ENCODE peak calls at places on chromosomes 13 and 19, in nine cellular contexts. J, I, R, M, F, D, W, B and H are unnamed samples.

GRCh38 chr13:97289514-97290298 is 67.6 kb downstream of the MBNL2 start:
- DNase-seq in J (no peak), I (no peak), R (no peak), M (no peak), F (no peak), D (no peak), W (no peak), B (no peak), H (no peak)

GRCh38 chr19:35609881-35610353 is 2.6 kb upstream of the HAUS5 start:
- DNase-seq in J (peak; percentile 42), I (no peak), R (peak; percentile 87), M (peak; percentile 19), F (no peak), D (no peak), W (no peak), B (no peak), H (no peak)

GRCh38 chr19:13154911-13155471 is 4.8 kb downstream of the IER2 start:
- DNase-seq in J (peak; percentile 64), I (peak; percentile 94), R (peak; percentile 84), M (peak; percentile 90), F (peak; percentile 78), D (no peak), W (peak; percentile 64), B (peak; percentile 39), H (peak; percentile 75)

GRCh38 chr13:101536079-101536478 is 83.6 kb downstream of the ITGBL1 start:
- DNase-seq in J (no peak), I (no peak), R (no peak), M (no peak), F (no peak), D (no peak), W (no peak), B (no peak), H (no peak)

GRCh38 chr13:72983085-72983768 is 75.6 kb upstream of the KLF5 start:
- DNase-seq in J (no peak), I (peak; percentile 35), R (no peak), M (no peak), F (no peak), D (no peak), W (no peak), B (no peak), H (peak; percentile 30)

GRCh38 chr19:30226464-30227070 is 145.6 kb upstream of the ZNF536 start:
- DNase-seq in J (no peak), I (no peak), R (no peak), M (no peak), F (no peak), D (peak; percentile 40), W (no peak), B (no peak), H (no peak)

GRCh38 chr19:53865523-53865917 is 2.2 kb upstream of the MYADM start:
- DNase-seq in J (no peak), I (no peak), R (no peak), M (no peak), F (no peak), D (peak; percentile 43), W (no peak), B (no peak), H (peak; percentile 76)

GRCh38 chr13:113192902-113193301 is 15.6 kb downstream of the PCID2 start:
- DNase-seq in J (no peak), I (no peak), R (no peak), M (no peak), F (no peak), D (no peak), W (no peak), B (no peak), H (no peak)

GRCh38 chr13:77571956-77572355 is 36.5 kb downstream of the SCEL start:
- DNase-seq in J (no peak), I (no peak), R (no peak), M (no peak), F (no peak), D (no peak), W (no peak), B (no peak), H (no peak)

GRCh38 chr19:47274891-47275865 is 493 bp downstream of the INAFM1 start:
- DNase-seq in J (peak; percentile 33), I (peak; percentile 53), R (no peak), M (peak; percentile 26), F (no peak), D (no peak), W (no peak), B (no peak), H (no peak)

GRCh38 chr19:21604351-21604926 is 99.0 kb downstream of the ZNF429 start:
- DNase-seq in J (peak; percentile 19), I (no peak), R (peak; percentile 4), M (peak; percentile 10), F (no peak), D (no peak), W (no peak), B (no peak), H (no peak)

GRCh38 chr13:24217601-24218281 is 57.2 kb downstream of the SPATA13 start:
- DNase-seq in J (peak; percentile 42), I (peak; percentile 87), R (peak; percentile 55), M (no peak), F (no peak), D (no peak), W (no peak), B (no peak), H (peak; percentile 72)

GRCh38 chr13:107883561-107884175 is 331.7 kb downstream of the LIG4 start:
- DNase-seq in J (no peak), I (no peak), R (no peak), M (no peak), F (no peak), D (no peak), W (no peak), B (no peak), H (no peak)

GRCh38 chr19:1646149-1646930 is 6.1 kb downstream of the TCF3 start:
- DNase-seq in J (no peak), I (no peak), R (no peak), M (no peak), F (no peak), D (no peak), W (no peak), B (no peak), H (no peak)

GRCh38 chr13:75305057-75305456 is 176.9 kb downstream of the TBC1D4 start:
- DNase-seq in J (no peak), I (no peak), R (no peak), M (no peak), F (no peak), D (no peak), W (no peak), B (no peak), H (no peak)

GRCh38 chr19:30063184-30064020 is 121.4 kb downstream of the URI1 start:
- DNase-seq in J (no peak), I (no peak), R (no peak), M (no peak), F (no peak), D (no peak), W (no peak), B (no peak), H (no peak)